ENCODE peak calls at places on chromosomes 5 and 9, in eight cellular contexts. H, P, I, N, Z, L, Y and B are unnamed samples.

GRCh38 chr5:44022622-44023021 is 366.6 kb downstream of the FGF10 start:
- DNase-seq in H (no peak), P (no peak), I (no peak), N (no peak), Z (no peak), L (no peak), Y (no peak), B (no peak)

GRCh38 chr9:113622600-113623400 is 159.3 kb downstream of the RGS3 start:
- DNase-seq in H (peak), P (peak), I (no peak), N (no peak), Z (peak), L (no peak), Y (peak), B (no peak)

GRCh38 chr5:78497573-78498533 is 137.4 kb downstream of the SCAMP1 start:
- DNase-seq in H (no peak), P (no peak), I (no peak), N (no peak), Z (no peak), L (no peak), Y (no peak), B (no peak)

GRCh38 chr9:68780377-68780707 is 75.3 kb downstream of the PIP5K1B start:
- DNase-seq in H (no peak), P (no peak), I (no peak), N (peak), Z (no peak), L (no peak), Y (no peak), B (no peak)

GRCh38 chr5:32462618-32463017 is 18.1 kb upstream of the ZFR start:
- DNase-seq in H (no peak), P (no peak), I (no peak), N (no peak), Z (peak), L (no peak), Y (peak), B (no peak)

GRCh38 chr5:96637191-96637590 is 25.0 kb upstream of the CAST start:
- DNase-seq in H (no peak), P (no peak), I (no peak), N (no peak), Z (peak), L (no peak), Y (no peak), B (no peak)

GRCh38 chr5:90226433-90227099 is 183.0 kb downstream of the CETN3 start:
- DNase-seq in H (no peak), P (no peak), I (no peak), N (no peak), Z (no peak), L (no peak), Y (no peak), B (no peak)

GRCh38 chr5:179348011-179348530 is 2.8 kb upstream of the ADAMTS2 start:
- DNase-seq in H (no peak), P (no peak), I (no peak), N (no peak), Z (no peak), L (no peak), Y (no peak), B (no peak)

GRCh38 chr9:131333771-131334567 is 44.4 kb downstream of the PLPP7 start:
- DNase-seq in H (no peak), P (peak), I (no peak), N (no peak), Z (no peak), L (no peak), Y (no peak), B (no peak)

GRCh38 chr5:106311230-106311629 is 1359.5 kb downstream of the EFNA5 start:
- DNase-seq in H (no peak), P (no peak), I (no peak), N (no peak), Z (peak), L (no peak), Y (no peak), B (no peak)

GRCh38 chr9:130237763-130238524 is 27.6 kb upstream of the HMCN2 start:
- DNase-seq in H (no peak), P (peak), I (no peak), N (no peak), Z (no peak), L (no peak), Y (no peak), B (no peak)

GRCh38 chr5:94345257-94345656 is 273.1 kb downstream of the KIAA0825 start:
- DNase-seq in H (no peak), P (no peak), I (no peak), N (no peak), Z (no peak), L (no peak), Y (no peak), B (no peak)

GRCh38 chr5:56951131-56951945 is 585 bp downstream of the MIER3 start:
- DNase-seq in H (no peak), P (peak), I (peak), N (no peak), Z (no peak), L (no peak), Y (peak), B (no peak)

GRCh38 chr5:96327728-96328127 is 105.3 kb downstream of the PCSK1 start:
- DNase-seq in H (no peak), P (no peak), I (no peak), N (no peak), Z (no peak), L (no peak), Y (no peak), B (no peak)

GRCh38 chr5:154478752-154479159 is 729 bp upstream of the HAND1 start:
- DNase-seq in H (no peak), P (peak), I (peak), N (no peak), Z (no peak), L (no peak), Y (no peak), B (no peak)

GRCh38 chr9:2158111-2158610 is 143.0 kb downstream of the SMARCA2 start:
- DNase-seq in H (peak), P (peak), I (peak), N (peak), Z (peak), L (peak), Y (no peak), B (no peak)

GRCh38 chr9:22975921-22976320 is 529.3 kb downstream of the DMRTA1 start:
- DNase-seq in H (no peak), P (no peak), I (no peak), N (no peak), Z (peak), L (no peak), Y (no peak), B (no peak)

GRCh38 chr9:129139233-129139992 is 28.2 kb downstream of the PTPA start:
- DNase-seq in H (peak), P (peak), I (peak), N (peak), Z (peak), L (peak), Y (peak), B (peak)

GRCh38 chr5:57738787-57739186 is 256.2 kb upstream of the ACTBL2 start:
- DNase-seq in H (no peak), P (no peak), I (no peak), N (no peak), Z (peak), L (no peak), Y (no peak), B (no peak)

GRCh38 chr9:99561435-99562262 is 260.0 kb upstream of the NR4A3 start:
- DNase-seq in H (no peak), P (no peak), I (no peak), N (no peak), Z (no peak), L (no peak), Y (no peak), B (no peak)

GRCh38 chr5:4083591-4084337 is 488.1 kb downstream of the IRX1 start:
- DNase-seq in H (no peak), P (no peak), I (no peak), N (no peak), Z (no peak), L (no peak), Y (no peak), B (no peak)

GRCh38 chr9:99021512-99021911 is 77.8 kb downstream of the COL15A1 start:
- DNase-seq in H (peak), P (no peak), I (no peak), N (no peak), Z (no peak), L (no peak), Y (no peak), B (no peak)

GRCh38 chr9:125755340-125755739 is 8.2 kb downstream of the PBX3 start:
- DNase-seq in H (no peak), P (no peak), I (peak), N (no peak), Z (no peak), L (no peak), Y (no peak), B (no peak)

GRCh38 chr9:2018162-2018643 is 3.1 kb downstream of the SMARCA2 start:
- DNase-seq in H (no peak), P (no peak), I (no peak), N (no peak), Z (no peak), L (no peak), Y (no peak), B (no peak)

GRCh38 chr5:38249286-38249685 is 9.1 kb upstream of the EGFLAM start:
- DNase-seq in H (no peak), P (no peak), I (no peak), N (no peak), Z (no peak), L (no peak), Y (no peak), B (no peak)

GRCh38 chr9:5688109-5688508 is 59.2 kb downstream of the RIC1 start:
- DNase-seq in H (no peak), P (no peak), I (no peak), N (no peak), Z (peak), L (no peak), Y (no peak), B (no peak)

GRCh38 chr5:124232517-124232916 is 513.9 kb downstream of the ZNF608 start:
- DNase-seq in H (no peak), P (no peak), I (no peak), N (no peak), Z (no peak), L (no peak), Y (no peak), B (no peak)